ENCODE peak calls at places on chromosomes 16 and 17, in five cellular contexts. P is IMR-90, O is neuronal stem cell, Q is mesenchymal stem cell, K is H1. A is an unnamed sample.

GRCh38 chr16:69564845-69565610 is 738 bp upstream of the NFAT5 start:
- DNase-seq in K (no peak), P (no peak), O (no peak), Q (peak; percentile 30), A (peak; percentile 19)

GRCh38 chr17:69575346-69575761 is 160.9 kb downstream of the MAP2K6 start:
- DNase-seq in Q (peak; percentile 90), O (no peak), K (no peak), P (peak; percentile 87), A (no peak)

GRCh38 chr17:11922634-11923033 is 74.6 kb downstream of the ZNF18 start:
- DNase-seq in Q (no peak), P (no peak), K (no peak), O (no peak), A (no peak)

GRCh38 chr17:47708312-47708863 is 14.4 kb downstream of the TBKBP1 start:
- DNase-seq in K (no peak), Q (no peak), P (no peak), O (no peak), A (no peak)

GRCh38 chr16:58678716-58679115 is 5.9 kb downstream of the SLC38A7 start:
- DNase-seq in P (no peak), O (no peak), Q (no peak), K (no peak), A (no peak)

GRCh38 chr16:75207831-75208230 is 870 bp upstream of the CTRB2 start:
- DNase-seq in K (no peak), O (no peak), P (no peak), Q (no peak), A (no peak)

GRCh38 chr16:3235856-3236669 is 1.1 kb upstream of the ZNF200 start:
- DNase-seq in O (no peak), K (no peak), Q (peak; percentile 18), P (no peak), A (peak; percentile 42)

GRCh38 chr16:57131351-57131970 is 39.1 kb downstream of the CPNE2 start:
- DNase-seq in K (no peak), P (no peak), O (no peak), Q (no peak), A (no peak)

GRCh38 chr17:28712037-28712704 is 483 bp upstream of the PROCA1 start:
- DNase-seq in P (no peak), O (no peak), Q (peak; percentile 55), K (no peak), A (peak; percentile 81)
- H3K4me3 ChIP-seq in P (no peak overlapping the region), O (no peak overlapping the region), Q (no peak overlapping the region), K (peak overlapping the region; percentile 59), A (peak overlapping the region; percentile 7)

DNA sequence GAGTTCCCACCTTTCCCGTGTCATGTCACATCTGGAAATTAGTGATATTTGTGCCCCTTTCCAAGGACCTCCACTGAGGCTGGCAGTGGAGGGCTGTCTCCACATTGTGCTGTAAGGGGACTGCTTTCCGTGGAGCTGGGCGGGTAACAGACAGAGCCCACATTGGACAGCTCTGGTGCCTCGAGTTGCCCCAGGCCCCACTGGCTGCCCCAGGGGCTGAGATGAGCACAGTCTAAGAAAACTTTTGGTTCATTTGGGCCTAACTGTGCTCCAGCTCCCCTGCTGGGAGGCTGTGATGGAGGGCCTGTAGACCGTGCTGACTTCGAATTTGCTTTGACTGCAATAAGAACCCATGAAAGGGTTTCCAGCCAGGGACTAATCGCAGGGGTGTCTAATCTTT is 38.0 kb downstream of the ARSG start:
- DNase-seq in P (no peak), K (no peak), Q (no peak), O (no peak), A (no peak)
- H3K18ac ChIP-seq in P (no peak overlapping the region), K (no peak overlapping the region), Q (no peak overlapping the region), O (no peak overlapping the region), A (no peak overlapping the region)

GRCh38 chr17:74452841-74453661 is 13.4 kb upstream of the CD300A start:
- DNase-seq in K (no peak), O (no peak), Q (no peak), P (no peak), A (no peak)
- H3K4me3 ChIP-seq in K (peak overlapping the region; percentile 24), O (no peak overlapping the region), Q (no peak overlapping the region), P (no peak overlapping the region), A (no peak overlapping the region)

DNA sequence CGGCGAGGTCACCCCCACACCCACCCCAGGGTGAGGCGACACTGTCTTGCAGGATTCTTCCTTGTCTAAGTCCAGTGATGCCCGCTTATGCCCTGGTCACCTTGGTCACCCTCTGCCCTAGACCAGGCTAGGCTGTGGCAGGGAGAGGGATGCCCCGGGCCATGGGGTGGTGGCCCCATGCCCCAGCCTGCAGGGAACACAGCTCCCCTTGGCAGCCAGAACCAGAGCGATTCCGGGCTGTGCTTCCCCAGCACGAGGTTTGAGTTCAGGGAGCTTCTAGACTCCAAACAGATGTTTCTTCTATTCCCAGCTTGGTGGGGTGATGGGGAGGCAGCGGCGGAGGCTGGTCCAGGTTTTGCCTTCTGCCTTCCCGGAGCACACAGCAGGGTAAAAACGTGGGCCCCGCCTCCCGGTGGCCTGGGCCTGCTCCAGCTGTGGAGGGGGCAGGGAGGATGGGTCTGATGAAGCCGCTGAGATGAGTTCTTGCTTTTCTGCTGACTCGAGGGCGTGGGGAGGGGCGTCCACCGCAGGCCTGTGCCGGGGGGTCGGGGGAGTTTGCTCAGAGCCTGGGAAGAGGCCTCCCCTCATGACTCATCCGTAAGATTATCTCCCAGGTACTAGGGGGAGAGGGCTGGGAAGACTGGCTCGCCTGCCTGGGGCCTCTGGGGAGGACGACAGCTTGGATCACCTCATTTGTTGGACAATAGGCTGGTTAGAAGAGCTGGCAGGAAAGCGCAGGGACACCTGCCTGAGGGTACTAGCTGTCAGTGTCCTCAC is 15.4 kb downstream of the SMTNL2 start:
- DNase-seq in P (peak; percentile 15), K (peak; percentile 70), Q (peak; percentile 37), O (peak; percentile 44), A (peak; percentile 87)
- H3K18ac ChIP-seq in P (peak overlapping the region; percentile 46), K (peak overlapping the region; percentile 40), Q (no peak overlapping the region), O (peak overlapping the region; percentile 99), A (no peak overlapping the region)

GRCh38 chr16:62035115-62036092 is 834 bp downstream of the CDH8 start:
- DNase-seq in K (peak; percentile 56), Q (no peak), O (peak; percentile 71), P (no peak), A (peak; percentile 93)

GRCh38 chr16:62033065-62033464 is 3.2 kb downstream of the CDH8 start:
- DNase-seq in Q (no peak), O (no peak), P (no peak), K (no peak), A (no peak)

GRCh38 chr16:62038225-62038624 is 2.0 kb upstream of the CDH8 start:
- DNase-seq in O (no peak), Q (no peak), P (no peak), K (no peak), A (no peak)

GRCh38 chr16:62036807-62037135 is 533 bp upstream of the CDH8 start:
- DNase-seq in O (peak; percentile 40), Q (no peak), K (no peak), P (no peak), A (peak; percentile 47)

GRCh38 chr16:62034236-62035114 is 1.8 kb downstream of the CDH8 start:
- DNase-seq in P (no peak), K (no peak), O (peak; percentile 49), Q (no peak), A (peak; percentile 86)
- H3K4me3 ChIP-seq in P (no peak overlapping the region), K (peak overlapping the region; percentile 47), O (peak overlapping the region; percentile 74), Q (peak overlapping the region; percentile 54), A (no peak overlapping the region)

DNA sequence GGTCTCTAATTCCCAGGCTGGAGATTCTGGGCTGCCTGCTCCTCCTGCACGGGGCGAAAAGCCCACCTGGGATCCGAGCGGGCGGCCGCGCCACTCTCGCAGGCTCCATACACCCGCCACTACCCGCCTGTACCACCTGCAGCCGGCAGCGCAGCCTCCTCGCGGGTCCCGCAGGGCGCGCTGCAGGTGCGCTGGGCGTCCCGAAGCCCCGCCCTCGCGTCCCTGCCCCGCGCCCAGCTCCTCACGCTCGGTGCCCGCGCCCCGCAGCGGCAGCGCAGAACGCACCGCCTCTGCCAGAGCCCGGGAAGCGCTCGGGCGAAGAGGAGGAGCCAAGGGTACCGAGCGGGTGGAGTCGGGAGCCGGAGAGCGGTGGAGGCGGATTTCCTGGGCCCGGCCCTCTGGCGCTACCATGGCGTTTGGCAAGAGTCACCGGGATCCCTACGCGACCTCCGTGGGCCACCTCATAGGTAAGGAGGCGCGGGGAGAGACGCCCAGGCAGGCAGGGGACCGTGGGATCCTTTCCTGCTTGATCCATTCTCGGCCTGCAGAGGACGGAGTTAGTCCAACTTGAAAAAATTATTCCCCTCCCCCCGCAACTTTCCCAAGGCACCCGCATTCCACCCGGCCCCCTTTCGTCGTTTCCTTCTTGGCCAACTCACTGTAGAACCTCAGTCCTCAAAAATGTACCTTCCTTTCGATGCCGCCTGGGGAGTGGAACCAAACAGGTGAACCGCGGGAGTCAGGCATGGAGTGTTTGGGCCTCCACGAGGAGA is at the start of gene TOM1L1:
- DNase-seq in Q (peak; percentile 79), P (peak; percentile 46), O (peak; percentile 69), K (peak; percentile 56), A (peak; percentile 88)
- H3K18ac ChIP-seq in Q (peak within 1 kb of the TSS; percentile 86), P (no peak within 1 kb of the TSS), O (peak within 1 kb of the TSS; percentile 80), K (peak within 1 kb of the TSS; percentile 88), A (peak within 1 kb of the TSS; percentile 97)

DNA sequence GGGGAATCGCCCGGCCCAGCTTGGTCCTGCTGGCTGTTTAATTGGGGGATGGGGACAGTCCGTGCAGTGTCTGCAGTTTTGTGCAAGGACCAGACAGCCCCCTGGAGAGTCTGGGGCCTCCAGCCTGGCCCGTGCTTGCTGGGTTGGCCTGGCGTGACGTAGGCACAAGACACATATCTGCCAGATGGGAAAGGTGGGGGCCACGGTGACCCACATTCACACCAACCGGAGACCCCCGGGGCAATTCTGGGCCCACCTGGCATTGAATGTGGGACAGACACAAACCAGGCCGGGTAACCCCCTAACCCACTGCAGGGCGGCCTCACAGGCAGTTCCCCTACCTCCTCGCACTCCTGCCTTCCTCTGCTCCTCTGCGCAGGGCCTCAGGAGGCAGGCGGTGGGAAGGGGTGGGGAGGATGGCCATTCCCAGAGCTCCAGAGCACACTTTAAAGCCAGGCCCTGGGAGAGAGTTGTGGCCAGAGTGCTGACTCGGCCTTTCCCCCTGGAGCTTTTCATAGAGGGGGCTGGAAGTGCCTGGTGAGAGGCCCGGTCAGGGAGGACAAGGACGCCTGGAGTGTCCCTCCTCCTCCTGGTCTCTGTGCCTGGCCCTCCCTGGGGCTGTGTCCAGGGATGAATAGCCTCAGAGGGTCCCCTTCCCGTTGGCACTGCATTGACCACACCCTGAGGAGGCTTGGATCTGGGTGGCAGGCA is 1.5 kb downstream of the MRC2 start:
- DNase-seq in O (no peak), Q (peak; percentile 89), P (peak; percentile 53), K (no peak), A (peak; percentile 67)
- H3K4me3 ChIP-seq in O (peak overlapping the region; percentile 73), Q (peak overlapping the region; percentile 50), P (peak overlapping the region; percentile 64), K (peak overlapping the region; percentile 53), A (peak overlapping the region; percentile 82)